ENCODE peak calls at places on chromosomes 2 and 18, in six cellular contexts. Z is activated CD8-positive, alpha-beta memory T cell treated with anti-CD3 and anti-CD28 coated beads for 24 hours; J is left ventricle myocardium superior; R is IMR-90; E is cardiac fibroblast; M is stimulated activated naive B cell treated with anti-CD40 and anti-IgM and Interleukin-4, amounts not matched to agents 10 μg/mL and 1 μg/mL and 100 μg/mL, for 72 hours. D is an unnamed sample.

GRCh38 chr18:77105680-77106079 is 26.9 kb downstream of the MBP start:
- DNase-seq in Z (no peak), J (no peak), R (no peak), E (no peak), M (no peak), D (no peak)

GRCh38 chr2:70632388-70632787 is 78.8 kb upstream of the TGFA start:
- DNase-seq in Z (no peak), J (no peak), R (no peak), E (no peak), M (no peak), D (no peak)

GRCh38 chr2:95298471-95299111 is 1.4 kb downstream of the KCNIP3 start:
- DNase-seq in Z (no peak), J (no peak), R (no peak), E (no peak), M (no peak), D (no peak)

GRCh38 chr2:42830922-42831574 is 38.7 kb upstream of the HAAO start:
- DNase-seq in Z (peak; percentile 32), J (no peak), R (no peak), E (no peak), M (no peak), D (no peak)

GRCh38 chr2:239154971-239155805 is 245.6 kb downstream of the HDAC4 start:
- DNase-seq in Z (no peak), J (no peak), R (no peak), E (no peak), M (no peak), D (no peak)

GRCh38 chr2:16881122-16881521 is 215.5 kb upstream of the CYRIA start:
- DNase-seq in Z (no peak), J (no peak), R (no peak), E (no peak), M (no peak), D (no peak)

GRCh38 chr2:121475811-121476571 is 54.7 kb upstream of the RNU4ATAC start:
- DNase-seq in Z (no peak), J (no peak), R (peak; percentile 25), E (peak; percentile 40), M (no peak), D (no peak)

GRCh38 chr18:51068111-51068510 is 38.1 kb downstream of the SMAD4 start:
- DNase-seq in Z (no peak), J (no peak), R (peak; percentile 77), E (peak; percentile 73), M (no peak), D (peak; percentile 93)

GRCh38 chr2:524442-524841 is 152.8 kb downstream of the TMEM18 start:
- DNase-seq in Z (no peak), J (no peak), R (no peak), E (peak; percentile 5), M (no peak), D (no peak)

GRCh38 chr2:225431387-225431786 is 31.9 kb downstream of the NYAP2 start:
- DNase-seq in Z (no peak), J (no peak), R (no peak), E (no peak), M (no peak), D (no peak)

GRCh38 chr2:3627500-3628100 is 30.4 kb upstream of the ALLC start:
- DNase-seq in Z (no peak), J (no peak), R (no peak), E (no peak), M (no peak), D (no peak)

GRCh38 chr18:22433960-22434359 is 16.2 kb upstream of the CTAGE1 start:
- DNase-seq in Z (no peak), J (no peak), R (peak; percentile 17), E (peak; percentile 42), M (no peak), D (peak; percentile 64)

GRCh38 chr2:219689676-219690628 is 62.5 kb downstream of the SLC4A3 start:
- DNase-seq in Z (no peak), J (no peak), R (peak; percentile 74), E (peak; percentile 84), M (peak; percentile 20), D (peak; percentile 45)

GRCh38 chr2:236718207-236718992 is 148.8 kb downstream of the ACKR3 start:
- DNase-seq in Z (no peak), J (no peak), R (peak; percentile 8), E (no peak), M (no peak), D (no peak)

GRCh38 chr2:39524756-39525635 is 87.9 kb upstream of the MAP4K3 start:
- DNase-seq in Z (no peak), J (no peak), R (no peak), E (no peak), M (no peak), D (no peak)